ENCODE peak calls at places on chromosome 12, in ten cellular contexts. U is cardiac fibroblast; C is CD8-positive, alpha-beta T cell; K is HFF-Myc; F is colonic mucosa; V is right atrium auricular region; W is nephron progenitor cell; G is mucosa of descending colon; P is cardiac muscle cell; D is brain microvascular endothelial cell. R is an unnamed sample.

GRCh38 chr12:75892779-75893408 is 138.7 kb downstream of the PHLDA1 start:
- DNase-seq in U (peak), C (no peak), K (no peak), F (no peak), V (no peak), W (no peak), G (no peak), P (peak), D (peak), R (no peak)

GRCh38 chr12:109627633-109628032 is 54.0 kb downstream of the MVK start:
- DNase-seq in U (no peak), C (no peak), K (no peak), F (no peak), V (no peak), W (no peak), G (no peak), P (no peak), D (no peak), R (no peak)

GRCh38 chr12:87796961-87797516 is 232.2 kb downstream of the C12orf50 start:
- DNase-seq in U (peak), C (no peak), K (no peak), F (no peak), V (no peak), W (no peak), G (no peak), P (peak), D (no peak), R (no peak)

GRCh38 chr12:46300906-46301305 is 32.1 kb upstream of the SLC38A1 start:
- DNase-seq in U (peak), C (no peak), K (no peak), F (no peak), V (no peak), W (no peak), G (peak), P (peak), D (no peak), R (no peak)

GRCh38 chr12:131901431-131902331 is 7.3 kb downstream of the ULK1 start:
- DNase-seq in U (no peak), C (no peak), K (no peak), F (peak), V (no peak), W (no peak), G (peak), P (no peak), D (no peak), R (no peak)

GRCh38 chr12:119328111-119328510 is 6.4 kb upstream of the CCDC60 start:
- DNase-seq in U (no peak), C (no peak), K (no peak), F (peak), V (no peak), W (peak), G (peak), P (no peak), D (no peak), R (no peak)

GRCh38 chr12:85708775-85709174 is 127.4 kb downstream of the RASSF9 start:
- DNase-seq in U (no peak), C (no peak), K (no peak), F (no peak), V (no peak), W (no peak), G (no peak), P (no peak), D (no peak), R (no peak)

GRCh38 chr12:50690923-50691322 is 73.0 kb upstream of the ATF1 start:
- DNase-seq in U (peak), C (no peak), K (no peak), F (no peak), V (peak), W (no peak), G (no peak), P (peak), D (no peak), R (no peak)

GRCh38 chr12:110577717-110578521 is 5.2 kb downstream of the PPTC7 start:
- DNase-seq in U (peak), C (peak), K (no peak), F (peak), V (no peak), W (no peak), G (peak), P (peak), D (peak), R (no peak)

GRCh38 chr12:29769162-29769820 is 14.5 kb downstream of the TMTC1 start:
- DNase-seq in U (peak), C (no peak), K (no peak), F (no peak), V (no peak), W (no peak), G (peak), P (peak), D (peak), R (no peak)

GRCh38 chr12:46523446-46523845 is 150.9 kb upstream of the SLC38A2 start:
- DNase-seq in U (peak), C (no peak), K (no peak), F (no peak), V (no peak), W (no peak), G (no peak), P (no peak), D (peak), R (no peak)

DNA sequence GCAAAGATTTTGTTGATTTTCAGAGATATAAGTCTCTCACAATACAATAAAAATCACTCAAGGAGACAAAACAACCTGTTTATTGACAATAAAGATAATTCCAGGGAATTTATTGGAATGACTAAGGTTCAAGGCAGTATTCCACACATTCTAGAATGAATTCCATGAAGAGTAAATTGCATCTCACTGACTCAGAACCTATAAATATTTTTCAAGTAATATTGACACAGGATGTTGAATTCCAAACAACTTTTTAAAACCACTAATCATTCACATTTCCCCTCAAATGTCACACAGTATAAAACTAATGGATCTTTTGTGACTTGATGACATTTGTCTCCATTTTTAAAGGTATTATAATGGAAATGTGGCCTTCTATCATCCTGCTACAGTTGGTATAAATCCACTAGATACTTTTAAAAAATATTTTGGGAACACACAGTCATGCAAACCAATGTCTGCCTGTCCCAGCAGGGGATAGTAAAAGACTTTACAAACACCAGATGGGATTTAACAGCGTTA is 42.1 kb upstream of the LGR5 start:
- DNase-seq in U (peak), C (no peak), K (no peak), F (no peak), V (no peak), W (no peak), G (no peak), P (no peak), D (no peak), R (no peak)
- TF ChIP-seq CTCF in U (no peak), C (no peak), K (no peak), F (no peak), V (no peak), W (no peak), G (no peak), P (no peak), D (no peak), R (no peak)

GRCh38 chr12:68317047-68317667 is 15.0 kb downstream of the MDM1 start:
- DNase-seq in U (peak), C (peak), K (no peak), F (peak), V (no peak), W (peak), G (peak), P (peak), D (no peak), R (no peak)
- TF ChIP-seq CTCF in U (peak), C (peak), K (peak), F (peak), V (peak), W (peak), G (no peak), P (peak), D (peak), R (peak)

DNA sequence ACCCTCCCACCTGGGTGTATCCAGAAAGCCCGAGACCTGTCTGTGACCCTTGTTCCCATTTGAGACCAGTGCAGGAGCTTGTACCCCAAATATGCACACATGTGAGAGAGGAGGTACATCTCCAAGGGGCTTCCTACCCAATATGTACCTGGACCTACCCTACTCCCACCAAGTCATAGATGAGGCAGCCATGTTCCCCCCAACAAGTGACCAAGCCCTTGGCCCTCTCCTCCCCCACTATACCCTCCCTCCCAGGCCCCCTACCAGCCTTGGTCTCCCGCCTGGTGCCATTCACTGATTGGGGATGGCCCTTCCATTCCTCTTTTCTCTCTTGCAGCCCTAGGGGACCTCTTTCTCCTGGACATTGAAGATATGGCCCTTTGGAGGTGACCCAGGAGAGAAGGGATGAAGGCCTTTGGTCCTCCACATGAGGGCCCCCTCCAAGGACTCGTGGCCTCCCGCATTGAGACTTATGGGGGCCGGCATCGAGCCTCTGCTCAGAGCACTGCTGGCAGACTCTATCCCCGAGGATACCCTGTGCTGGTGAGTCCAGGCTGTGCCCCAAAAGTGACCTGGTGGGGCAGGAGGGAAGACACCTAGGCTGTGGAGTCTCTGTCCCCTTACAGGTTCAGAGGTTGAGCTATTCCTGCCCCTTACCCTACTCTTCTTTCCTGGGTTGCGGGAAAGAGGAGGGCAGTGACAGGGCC is 1.5 kb downstream of the PLEKHG6 start:
- DNase-seq in U (no peak), C (no peak), K (no peak), F (no peak), V (no peak), W (no peak), G (no peak), P (no peak), D (no peak), R (no peak)
- TF ChIP-seq CTCF in U (no peak), C (no peak), K (no peak), F (no peak), V (no peak), W (no peak), G (no peak), P (no peak), D (no peak), R (no peak)

DNA sequence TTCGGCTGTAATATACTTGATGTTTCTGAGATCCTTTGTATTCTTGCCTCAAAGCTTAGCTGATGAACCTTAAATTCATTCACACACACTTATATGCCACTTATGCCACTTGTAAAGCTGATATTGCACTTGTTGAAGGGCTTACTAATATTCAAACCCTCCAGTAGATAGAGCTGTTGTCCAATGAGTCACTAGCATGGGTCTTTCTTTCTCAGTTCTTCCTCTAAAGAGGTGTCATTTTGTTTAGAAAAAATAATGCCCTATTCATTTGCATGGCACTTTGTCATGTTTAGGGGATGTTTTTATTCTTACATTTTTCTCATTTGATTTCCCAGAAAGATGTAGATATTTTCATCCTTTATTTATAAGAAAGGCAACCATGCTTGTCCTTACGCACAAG is 56.4 kb downstream of the MON2 start:
- DNase-seq in U (peak), C (no peak), K (no peak), F (no peak), V (no peak), W (no peak), G (no peak), P (peak), D (no peak), R (no peak)
- TF ChIP-seq CTCF in U (no peak), C (no peak), K (no peak), F (no peak), V (no peak), W (no peak), G (no peak), P (peak), D (no peak), R (no peak)

GRCh38 chr12:54136844-54137580 is 51.8 kb downstream of the SMUG1 start:
- DNase-seq in U (no peak), C (no peak), K (peak), F (no peak), V (no peak), W (no peak), G (no peak), P (no peak), D (no peak), R (no peak)
- TF ChIP-seq CTCF in U (no peak), C (no peak), K (peak), F (no peak), V (no peak), W (peak), G (no peak), P (no peak), D (no peak), R (no peak)

GRCh38 chr12:19574606-19575005 is 135.3 kb downstream of the AEBP2 start:
- DNase-seq in U (no peak), C (no peak), K (no peak), F (no peak), V (no peak), W (no peak), G (no peak), P (no peak), D (no peak), R (no peak)
- TF ChIP-seq CTCF in U (no peak), C (no peak), K (no peak), F (no peak), V (no peak), W (no peak), G (no peak), P (peak), D (peak), R (no peak)

GRCh38 chr12:100141998-100142850 is 450 bp downstream of the BLTP3B start:
- DNase-seq in U (no peak), C (peak), K (no peak), F (peak), V (no peak), W (peak), G (peak), P (no peak), D (peak), R (no peak)
- TF ChIP-seq CTCF in U (no peak), C (no peak), K (no peak), F (no peak), V (no peak), W (no peak), G (no peak), P (no peak), D (no peak), R (no peak)

GRCh38 chr12:123998344-123998941 is 25.4 kb downstream of the ZNF664 start:
- DNase-seq in U (no peak), C (no peak), K (no peak), F (no peak), V (no peak), W (no peak), G (no peak), P (peak), D (no peak), R (no peak)

GRCh38 chr12:123997908-123998307 is 24.9 kb downstream of the ZNF664 start:
- DNase-seq in U (no peak), C (no peak), K (no peak), F (no peak), V (no peak), W (no peak), G (no peak), P (no peak), D (no peak), R (no peak)

GRCh38 chr12:123997033-123997822 is 24.2 kb downstream of the ZNF664 start:
- DNase-seq in U (no peak), C (no peak), K (no peak), F (no peak), V (no peak), W (no peak), G (no peak), P (no peak), D (no peak), R (no peak)

GRCh38 chr12:124000111-124000510 is 27.1 kb downstream of the ZNF664 start:
- DNase-seq in U (no peak), C (no peak), K (no peak), F (no peak), V (no peak), W (no peak), G (no peak), P (no peak), D (no peak), R (no peak)

DNA sequence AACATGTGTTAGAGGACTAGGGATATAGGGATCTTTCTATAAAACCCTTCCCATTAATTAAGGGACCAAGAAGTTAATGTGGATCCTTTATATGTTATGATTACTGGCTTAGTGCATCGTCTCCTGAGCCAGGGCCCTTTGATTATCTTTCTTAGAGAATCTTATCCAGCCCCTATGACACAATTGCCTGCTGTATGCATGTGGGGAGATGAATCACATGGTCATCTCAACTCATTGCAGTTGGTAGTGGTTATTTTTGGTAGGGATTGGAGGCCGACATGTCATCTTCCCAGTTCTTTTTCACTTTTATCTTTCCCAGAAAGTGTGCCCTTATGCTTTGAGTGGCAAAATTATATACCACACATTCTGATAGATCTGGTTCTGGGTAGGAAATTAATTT is 25.9 kb downstream of the ZNF664 start:
- DNase-seq in U (peak), C (no peak), K (no peak), F (no peak), V (no peak), W (no peak), G (no peak), P (peak), D (peak), R (no peak)
- TF ChIP-seq CTCF in U (no peak), C (no peak), K (no peak), F (no peak), V (no peak), W (no peak), G (no peak), P (no peak), D (no peak), R (no peak)

DNA sequence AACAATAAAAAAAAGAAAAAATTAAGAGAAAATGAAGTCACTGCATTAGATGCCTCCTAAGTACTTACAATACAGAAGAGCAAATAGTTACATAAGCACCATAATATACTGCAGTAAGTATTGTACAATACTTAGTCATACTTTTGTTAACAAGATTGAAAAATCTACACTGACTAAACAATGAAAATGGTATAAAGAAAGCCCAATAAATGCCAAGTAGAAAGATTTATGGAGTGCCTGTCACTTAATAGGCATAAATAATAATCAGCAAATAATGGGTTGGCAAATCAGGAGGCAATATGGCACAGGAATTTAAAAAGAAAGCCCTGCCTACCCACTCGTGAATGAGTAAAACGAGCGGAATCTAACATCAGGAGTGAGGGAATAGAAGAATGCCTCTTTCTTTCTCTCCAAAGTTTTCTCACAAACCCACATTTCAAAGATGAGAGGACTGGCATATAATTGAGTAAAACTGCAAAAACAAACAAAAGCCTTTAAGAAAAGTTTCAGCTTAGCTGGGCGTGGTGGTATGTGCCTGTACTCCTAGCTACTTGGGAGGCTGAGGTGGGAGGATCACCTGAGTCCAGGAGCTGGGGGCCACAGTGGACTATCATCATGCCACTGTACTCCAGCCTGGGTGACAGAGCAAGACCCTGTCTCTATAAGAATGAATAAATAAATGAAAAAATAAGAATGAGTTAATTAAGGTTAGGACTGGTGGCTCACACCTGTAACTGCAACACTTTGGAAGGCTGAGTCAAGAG is 36.1 kb downstream of the CRY1 start:
- DNase-seq in U (peak), C (no peak), K (no peak), F (no peak), V (no peak), W (no peak), G (no peak), P (peak), D (no peak), R (no peak)
- TF ChIP-seq CTCF in U (no peak), C (no peak), K (no peak), F (no peak), V (no peak), W (no peak), G (no peak), P (no peak), D (no peak), R (no peak)